ENCODE peak calls at places on chromosomes 6 and 20, in six cellular contexts. E, K, L, A, Q and W are unnamed samples.

GRCh38 chr6:109009761-109010612 is 84.7 kb downstream of the SESN1 start:
- DNase-seq in E (no peak), K (no peak), L (no peak), A (no peak), Q (no peak), W (no peak)

GRCh38 chr20:430091-430999 is 22.2 kb downstream of the RBCK1 start:
- DNase-seq in E (no peak), K (no peak), L (no peak), A (no peak), Q (no peak), W (no peak)

GRCh38 chr6:158769696-158770446 is 49.3 kb downstream of the EZR start:
- DNase-seq in E (no peak), K (no peak), L (no peak), A (no peak), Q (peak; percentile 81), W (no peak)

GRCh38 chr6:139277161-139277560 is 14.6 kb downstream of the TXLNB start:
- DNase-seq in E (no peak), K (no peak), L (no peak), A (no peak), Q (no peak), W (peak; percentile 71)

GRCh38 chr20:22745194-22745500 is 160.8 kb upstream of the FOXA2 start:
- DNase-seq in E (no peak), K (no peak), L (no peak), A (no peak), Q (no peak), W (no peak)

GRCh38 chr6:49541210-49541724 is 9.2 kb upstream of the C6orf141 start:
- DNase-seq in E (no peak), K (peak; percentile 52), L (peak; percentile 93), A (peak; percentile 83), Q (no peak), W (peak; percentile 94)

GRCh38 chr6:122798099-122798641 is 9.1 kb downstream of the SMPDL3A start:
- DNase-seq in E (peak; percentile 70), K (peak; percentile 84), L (peak; percentile 92), A (no peak), Q (no peak), W (peak; percentile 74)

GRCh38 chr6:35213161-35213823 is 464 bp upstream of the SCUBE3 start:
- DNase-seq in E (no peak), K (no peak), L (no peak), A (no peak), Q (no peak), W (no peak)

GRCh38 chr20:20237093-20237959 is 130.6 kb upstream of the INSM1 start:
- DNase-seq in E (no peak), K (peak; percentile 14), L (peak; percentile 27), A (no peak), Q (peak; percentile 32), W (peak; percentile 47)

GRCh38 chr20:11891827-11892521 is 25.7 kb upstream of the BTBD3 start:
- DNase-seq in E (peak; percentile 66), K (peak; percentile 62), L (peak; percentile 68), A (peak; percentile 57), Q (peak; percentile 71), W (peak; percentile 66)

GRCh38 chr6:156617376-156617775 is 159.8 kb upstream of the ARID1B start:
- DNase-seq in E (peak; percentile 55), K (no peak), L (no peak), A (no peak), Q (no peak), W (peak; percentile 61)

GRCh38 chr20:45323731-45324130 is 15.6 kb upstream of the MATN4 start:
- DNase-seq in E (no peak), K (peak; percentile 63), L (peak; percentile 45), A (no peak), Q (no peak), W (no peak)

GRCh38 chr20:45330476-45330875 is 17.7 kb downstream of the SDC4 start:
- DNase-seq in E (no peak), K (no peak), L (no peak), A (no peak), Q (no peak), W (no peak)

GRCh38 chr20:45325367-45325766 is 17.3 kb upstream of the MATN4 start:
- DNase-seq in E (no peak), K (no peak), L (no peak), A (no peak), Q (no peak), W (no peak)

GRCh38 chr20:45328451-45328850 is 19.8 kb downstream of the SDC4 start:
- DNase-seq in E (no peak), K (no peak), L (no peak), A (no peak), Q (no peak), W (no peak)

GRCh38 chr20:45329497-45330319 is 18.5 kb downstream of the SDC4 start:
- DNase-seq in E (no peak), K (no peak), L (no peak), A (no peak), Q (no peak), W (no peak)
- TF ChIP-seq CTCF in E (no peak), K (peak; percentile 5), L (no peak), A (no peak), Q (no peak), W (no peak)

GRCh38 chr6:143742955-143743255 is 65.1 kb downstream of the PHACTR2 start:
- DNase-seq in E (no peak), K (no peak), L (no peak), A (no peak), Q (no peak), W (no peak)
- H3K4me3 ChIP-seq in E (no peak overlapping the region), K (no peak overlapping the region), L (no peak overlapping the region), A (no peak overlapping the region), Q (no peak overlapping the region), W (no peak overlapping the region)

GRCh38 chr6:129733290-129733689 is 23.3 kb upstream of the ARHGAP18 start:
- DNase-seq in E (no peak), K (no peak), L (no peak), A (no peak), Q (no peak), W (no peak)
- TF ChIP-seq CTCF in E (no peak), K (no peak), L (no peak), A (no peak), Q (no peak), W (no peak)

GRCh38 chr6:85065831-85066230 is 301.4 kb upstream of the TBX18 start:
- DNase-seq in E (no peak), K (no peak), L (peak; percentile 68), A (no peak), Q (no peak), W (no peak)
- H3K4me3 ChIP-seq in E (no peak overlapping the region), K (no peak overlapping the region), L (no peak overlapping the region), A (no peak overlapping the region), Q (no peak overlapping the region), W (no peak overlapping the region)

DNA sequence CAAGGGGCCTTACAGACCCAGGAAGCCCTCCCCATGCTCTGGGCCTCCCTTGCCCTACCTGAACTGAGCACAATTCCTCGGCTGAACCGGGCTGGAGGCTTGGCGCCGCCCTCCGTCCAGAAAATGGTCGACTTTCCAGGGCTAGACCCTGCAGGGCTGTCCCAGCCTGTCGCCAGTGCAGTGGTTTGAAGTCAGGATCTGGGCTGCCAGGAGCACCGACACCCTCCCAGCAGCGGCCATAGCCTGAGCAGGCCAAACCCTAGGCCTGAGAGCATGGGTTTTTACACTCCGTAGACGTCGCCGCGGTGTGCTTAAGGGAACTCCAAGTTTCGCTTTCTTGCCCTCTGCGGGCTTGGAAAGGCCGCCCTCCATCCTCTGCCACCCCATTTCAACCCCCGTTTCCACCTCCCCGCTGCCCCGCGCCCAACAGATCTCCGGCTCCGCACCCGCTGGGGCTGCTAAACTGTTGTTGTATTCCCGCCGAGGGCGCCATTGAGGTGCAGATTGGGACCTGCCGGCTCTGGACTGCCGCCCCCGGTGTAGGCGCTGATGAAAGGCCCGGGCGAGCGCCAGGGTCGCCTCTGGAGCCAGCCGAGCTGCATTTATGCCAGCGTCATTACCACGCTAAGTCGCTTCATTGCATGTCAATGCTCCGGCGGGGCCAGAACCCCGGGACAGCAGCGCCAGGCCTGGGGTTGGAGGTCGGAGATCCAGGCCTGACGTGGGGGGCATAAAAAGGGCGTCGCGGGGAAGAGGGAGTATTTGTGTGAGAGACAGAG is 2.2 kb upstream of the TFAP2A start:
- DNase-seq in E (no peak), K (no peak), L (no peak), A (no peak), Q (no peak), W (no peak)
- TF ChIP-seq CTCF in E (no peak), K (no peak), L (no peak), A (no peak), Q (no peak), W (no peak)

GRCh38 chr6:43091020-43091419 is 14.9 kb downstream of the PTK7 start:
- DNase-seq in E (no peak), K (no peak), L (no peak), A (no peak), Q (no peak), W (no peak)

GRCh38 chr6:43095939-43096338 is 19.8 kb downstream of the PTK7 start:
- DNase-seq in E (no peak), K (no peak), L (no peak), A (no peak), Q (no peak), W (no peak)

GRCh38 chr6:43092635-43093034 is 16.5 kb downstream of the PTK7 start:
- DNase-seq in E (no peak), K (no peak), L (no peak), A (no peak), Q (no peak), W (no peak)

GRCh38 chr6:43091592-43091991 is 15.5 kb downstream of the PTK7 start:
- DNase-seq in E (no peak), K (no peak), L (no peak), A (no peak), Q (no peak), W (no peak)

GRCh38 chr6:43093361-43094289 is 17.5 kb downstream of the PTK7 start:
- DNase-seq in E (no peak), K (peak; percentile 57), L (peak; percentile 94), A (peak; percentile 61), Q (no peak), W (peak; percentile 90)
- H3K4me3 ChIP-seq in E (peak overlapping the region; percentile 21), K (peak overlapping the region; percentile 4), L (peak overlapping the region; percentile 41), A (peak overlapping the region; percentile 26), Q (no peak overlapping the region), W (peak overlapping the region; percentile 53)

GRCh38 chr20:38806855-38807655 is 1.6 kb downstream of the PPP1R16B start:
- DNase-seq in E (no peak), K (no peak), L (no peak), A (no peak), Q (no peak), W (no peak)
- TF ChIP-seq CTCF in E (no peak), K (no peak), L (no peak), A (no peak), Q (no peak), W (no peak)

DNA sequence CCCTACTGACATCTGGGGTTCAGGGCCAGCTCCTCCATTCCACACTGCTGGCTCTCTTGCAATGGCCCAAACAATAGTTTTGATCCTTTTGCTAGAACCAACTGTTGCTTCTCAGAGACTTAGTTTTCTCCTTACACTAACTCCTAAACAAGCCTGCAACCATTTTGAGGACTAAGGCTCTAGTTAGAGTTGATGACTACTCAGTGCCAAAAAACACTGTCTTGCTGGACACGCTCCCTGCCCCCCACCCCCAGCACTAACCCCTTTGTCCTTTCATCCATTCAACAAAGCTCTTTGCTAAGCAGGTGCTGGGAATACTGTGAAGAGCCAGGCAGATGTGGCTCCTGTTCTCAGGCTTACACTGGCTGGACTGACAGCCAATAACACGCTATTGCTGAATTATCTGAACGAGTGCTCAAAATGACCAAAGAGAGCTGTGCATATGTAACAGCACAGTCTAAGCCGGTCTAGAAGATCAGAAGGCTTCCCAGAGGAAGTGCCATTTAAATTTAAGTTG is 17.6 kb downstream of the GCLC start:
- DNase-seq in E (no peak), K (no peak), L (no peak), A (no peak), Q (no peak), W (no peak)
- H3K4me3 ChIP-seq in E (no peak overlapping the region), K (no peak overlapping the region), L (no peak overlapping the region), A (no peak overlapping the region), Q (no peak overlapping the region), W (no peak overlapping the region)